ENCODE peak calls at places on chromosomes 3 and 15, in eight cellular contexts. B is MCF 10A, S is HL-60, C is tibial artery, Y is keratinocyte, U is BE2C, E is choroid plexus epithelial cell, G is WTC11. N is an unnamed sample.

GRCh38 chr15:40782609-40783227 is 12.9 kb downstream of the C15orf62 start:
- DNase-seq in G (peak), U (peak), E (peak), B (peak), S (no peak), C (no peak), Y (no peak), N (peak)

GRCh38 chr15:85849946-85850345 is 55.2 kb upstream of the KLHL25 start:
- DNase-seq in G (no peak), E (no peak), C (no peak), S (no peak), Y (no peak), B (no peak), U (no peak), N (no peak)

GRCh38 chr3:57158316-57158715 is 6.8 kb downstream of the IL17RD start:
- DNase-seq in C (no peak), G (no peak), B (no peak), U (no peak), E (no peak), Y (no peak), S (no peak), N (no peak)

GRCh38 chr15:36447373-36447772 is 132.1 kb upstream of the CDIN1 start:
- DNase-seq in U (no peak), B (no peak), G (no peak), S (no peak), Y (no peak), E (no peak), C (no peak), N (no peak)

GRCh38 chr3:71497367-71497925 is 86.1 kb downstream of the FOXP1 start:
- DNase-seq in S (no peak), G (peak), C (no peak), B (no peak), Y (no peak), U (no peak), E (no peak), N (no peak)

GRCh38 chr3:139173372-139174108 is 128.8 kb upstream of the PRR23C start:
- DNase-seq in C (no peak), U (no peak), B (peak), G (no peak), Y (no peak), E (peak), S (no peak), N (no peak)

GRCh38 chr15:82848201-82848993 is 39.0 kb downstream of the WHAMM start:
- DNase-seq in B (no peak), U (no peak), G (no peak), Y (no peak), E (no peak), S (no peak), C (no peak), N (no peak)

GRCh38 chr3:178971614-178972013 is 100.0 kb downstream of the ZMAT3 start:
- DNase-seq in B (peak), U (no peak), E (peak), G (no peak), S (no peak), Y (peak), C (no peak), N (no peak)

GRCh38 chr3:51374456-51374855 is 10.6 kb upstream of the MANF start:
- DNase-seq in S (no peak), B (no peak), E (no peak), G (no peak), Y (no peak), U (no peak), C (no peak), N (no peak)

GRCh38 chr3:157099337-157100078 is 60.4 kb downstream of the CCNL1 start:
- DNase-seq in U (no peak), B (peak), E (no peak), Y (no peak), C (no peak), S (no peak), G (no peak), N (no peak)

GRCh38 chr3:46561511-46561910 is 4.6 kb downstream of the LRRC2 start:
- DNase-seq in B (no peak), U (no peak), G (no peak), C (no peak), Y (no peak), E (no peak), S (no peak), N (no peak)

GRCh38 chr3:157092219-157092618 is 67.7 kb downstream of the CCNL1 start:
- DNase-seq in Y (no peak), S (no peak), C (no peak), U (no peak), E (no peak), G (no peak), B (no peak), N (no peak)

GRCh38 chr3:152621006-152621868 is 213.7 kb upstream of the P2RY1 start:
- DNase-seq in G (no peak), Y (no peak), B (no peak), S (no peak), C (no peak), U (no peak), E (no peak), N (no peak)

GRCh38 chr3:13025090-13025489 is 48.1 kb downstream of the IQSEC1 start:
- DNase-seq in G (no peak), E (peak), Y (no peak), B (peak), U (no peak), S (no peak), C (peak), N (no peak)

GRCh38 chr3:31858439-31858838 is 122.6 kb downstream of the OSBPL10 start:
- DNase-seq in C (no peak), Y (no peak), S (no peak), E (no peak), G (no peak), B (peak), U (no peak), N (no peak)

GRCh38 chr15:25734680-25735355 is 128.3 kb downstream of the ATP10A start:
- DNase-seq in C (no peak), Y (no peak), G (no peak), E (no peak), B (no peak), U (no peak), S (no peak), N (no peak)

GRCh38 chr15:26697913-26698312 is 75.0 kb downstream of the GABRB3 start:
- DNase-seq in G (no peak), U (no peak), Y (no peak), B (no peak), S (no peak), E (no peak), C (no peak), N (no peak)

DNA sequence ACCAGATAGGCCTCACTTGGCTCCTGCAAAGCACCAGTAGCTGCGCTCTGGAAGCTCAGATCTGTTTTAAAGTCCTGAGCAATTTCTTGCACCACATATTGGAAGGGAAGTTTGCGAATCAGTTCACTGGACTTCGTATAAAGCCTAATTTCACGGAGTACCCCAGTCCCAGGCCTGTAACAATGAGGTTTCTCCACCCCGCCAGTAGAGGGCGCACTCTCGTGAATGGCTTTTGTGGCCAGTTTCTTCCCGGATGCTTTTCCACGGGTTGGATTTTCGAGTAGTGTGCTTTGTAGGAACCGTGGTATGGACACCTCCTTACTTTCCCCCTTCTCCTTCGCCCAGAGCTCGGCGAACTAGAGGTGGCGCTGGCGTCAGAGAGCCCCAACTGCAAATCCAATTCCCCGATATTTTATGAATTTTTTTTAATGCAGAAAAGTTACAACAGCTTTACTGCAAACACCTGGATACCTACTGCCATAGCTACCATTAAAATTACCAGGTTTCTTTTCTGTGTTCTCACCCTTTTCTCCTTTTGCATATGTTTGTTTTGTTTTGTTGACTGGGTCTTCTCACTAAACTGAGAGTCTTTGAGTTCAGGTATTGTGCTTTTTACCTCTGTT is 13.3 kb downstream of the RARB start:
- DNase-seq in E (no peak), S (peak), Y (no peak), G (peak), U (no peak), B (peak), C (no peak), N (peak)
- TF ChIP-seq CTCF in E (peak), S (peak), Y (peak), G (peak), U (peak), B (peak), C (peak), N (peak)

GRCh38 chr3:25547103-25547502 is 117.6 kb downstream of the TOP2B start:
- DNase-seq in S (no peak), Y (no peak), E (no peak), B (no peak), U (no peak), C (no peak), G (no peak), N (no peak)

GRCh38 chr3:25542571-25543039 is 114.5 kb downstream of the RARB start:
- DNase-seq in B (no peak), G (no peak), E (peak), S (no peak), U (no peak), Y (no peak), C (no peak), N (no peak)

GRCh38 chr3:25552251-25552650 is 112.5 kb downstream of the TOP2B start:
- DNase-seq in B (no peak), G (no peak), S (no peak), Y (no peak), E (no peak), C (no peak), U (no peak), N (no peak)

GRCh38 chr3:25548836-25549235 is 115.9 kb downstream of the TOP2B start:
- DNase-seq in Y (no peak), G (no peak), S (no peak), U (no peak), C (no peak), B (peak), E (peak), N (no peak)

GRCh38 chr3:25547928-25548327 is 116.8 kb downstream of the TOP2B start:
- DNase-seq in B (no peak), Y (no peak), G (no peak), C (no peak), U (no peak), E (no peak), S (no peak), N (no peak)
- TF ChIP-seq CTCF in B (no peak), Y (no peak), G (no peak), C (no peak), U (no peak), E (no peak), S (no peak), N (no peak)

GRCh38 chr3:133701435-133702358 is 40.0 kb upstream of the TOPBP1 start:
- DNase-seq in S (no peak), E (no peak), U (no peak), C (no peak), Y (no peak), B (no peak), G (no peak), N (no peak)

GRCh38 chr3:133711013-133711412 is 35.2 kb upstream of the TF start:
- DNase-seq in S (no peak), G (no peak), B (no peak), E (no peak), Y (no peak), U (no peak), C (no peak), N (no peak)

GRCh38 chr3:133703915-133704314 is 42.2 kb upstream of the TOPBP1 start:
- DNase-seq in E (no peak), G (no peak), Y (no peak), B (no peak), C (no peak), U (no peak), S (no peak), N (no peak)

GRCh38 chr3:133709139-133709538 is 37.1 kb upstream of the TF start:
- DNase-seq in U (no peak), Y (no peak), S (no peak), E (no peak), C (no peak), G (no peak), B (no peak), N (no peak)

GRCh38 chr3:133706033-133706432 is 40.2 kb upstream of the TF start:
- DNase-seq in E (no peak), G (no peak), S (no peak), C (no peak), Y (no peak), U (no peak), B (no peak), N (no peak)
- TF ChIP-seq CTCF in E (no peak), G (no peak), S (no peak), C (no peak), Y (no peak), U (no peak), B (no peak), N (no peak)

DNA sequence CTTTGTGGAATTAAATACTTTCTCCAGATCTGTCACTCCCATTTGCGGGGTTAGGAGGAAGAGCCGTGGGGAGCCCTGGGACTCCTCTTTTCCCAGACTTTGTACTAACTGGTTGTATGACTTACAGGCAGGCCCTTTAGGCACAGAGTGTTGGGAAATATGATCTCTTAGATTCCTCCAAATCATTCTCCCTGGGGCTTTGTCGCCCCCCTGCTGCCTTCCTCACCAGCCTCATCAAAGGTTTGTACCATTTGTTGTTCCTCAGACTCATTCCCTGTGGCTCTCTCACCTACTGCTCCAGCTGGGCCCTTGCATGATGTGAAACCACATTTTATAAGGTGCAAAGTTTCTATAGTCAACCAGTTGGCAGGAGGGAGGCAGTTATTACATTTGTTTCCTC is 56.4 kb downstream of the CRYGS start:
- DNase-seq in C (no peak), B (peak), Y (no peak), E (no peak), S (no peak), U (no peak), G (no peak), N (no peak)
- TF ChIP-seq CTCF in C (no peak), B (no peak), Y (peak), E (no peak), S (no peak), U (no peak), G (no peak), N (no peak)

DNA sequence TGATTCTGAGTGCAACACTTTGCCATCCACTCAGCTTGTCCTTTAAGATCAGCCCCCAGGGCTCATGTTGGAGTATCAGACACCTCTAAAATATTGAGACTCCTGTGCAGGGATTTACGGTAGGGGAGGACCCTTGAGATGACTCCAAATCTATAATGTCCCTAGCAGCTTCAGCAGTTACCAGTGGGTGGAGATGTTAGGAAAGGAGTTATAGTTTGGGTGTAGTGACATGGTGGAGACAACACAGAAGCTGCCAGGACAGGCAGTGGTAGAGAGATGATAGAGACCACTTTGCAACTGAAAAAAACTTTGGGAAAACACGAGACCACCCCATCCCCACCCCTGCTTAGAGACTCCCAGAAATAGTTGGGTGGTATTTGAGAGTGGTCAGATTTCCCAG is 43.3 kb upstream of the GSK3B start:
- DNase-seq in C (no peak), E (no peak), Y (no peak), B (no peak), S (no peak), G (no peak), U (no peak), N (no peak)
- TF ChIP-seq CTCF in C (no peak), E (no peak), Y (peak), B (no peak), S (no peak), G (no peak), U (no peak), N (no peak)

DNA sequence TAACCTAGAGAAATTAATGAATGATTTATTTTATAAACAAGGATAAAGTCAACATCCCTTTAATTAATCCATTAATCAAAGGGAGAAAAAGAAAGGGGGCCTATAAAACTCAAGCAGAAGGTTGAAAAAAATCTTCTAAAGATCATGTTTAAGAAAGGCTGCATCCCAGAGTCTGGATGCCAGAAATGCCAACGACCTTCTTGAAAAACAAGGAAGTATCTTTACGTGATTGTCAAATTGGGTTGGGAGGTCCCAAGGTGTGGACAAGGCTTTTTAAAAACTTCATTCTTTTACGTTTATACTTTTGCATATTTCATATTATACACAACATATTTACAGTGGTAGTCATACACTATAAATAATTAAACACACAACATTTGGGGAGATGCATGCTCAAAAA is 1.6 kb downstream of the GOLGB1 start:
- DNase-seq in C (no peak), U (no peak), G (no peak), B (no peak), E (no peak), S (no peak), Y (no peak), N (no peak)
- TF ChIP-seq CTCF in C (no peak), U (no peak), G (no peak), B (no peak), E (no peak), S (no peak), Y (no peak), N (no peak)

GRCh38 chr15:50128266-50128665 is 9.2 kb upstream of the ATP8B4 start:
- DNase-seq in U (peak), C (peak), S (peak), B (no peak), Y (no peak), G (peak), E (no peak), N (no peak)
- TF ChIP-seq CTCF in U (peak), C (no peak), S (peak), B (no peak), Y (no peak), G (no peak), E (peak), N (no peak)

GRCh38 chr15:57667171-57667924 is 39.2 kb upstream of the POLR2M start:
- DNase-seq in E (peak), C (no peak), S (no peak), B (peak), Y (no peak), G (no peak), U (no peak), N (no peak)
- TF ChIP-seq CTCF in E (peak), C (peak), S (no peak), B (peak), Y (peak), G (no peak), U (peak), N (no peak)

N was measured in GM20000.